ENCODE peak calls at places on chromosomes 12 and 14, in ten cellular contexts. F, Y, Q, M, I, J, G, W, D and S are unnamed samples.
A peak's percentile ranks its signal among the peaks of the same experiment; 100 is the strongest.

GRCh38 chr14:50658203-50658602 is 9.9 kb downstream of the SAV1 start:
- DNase-seq in F (no peak), Y (no peak), Q (no peak), M (no peak), I (no peak), J (no peak), G (no peak), W (no peak), D (peak; percentile 72), S (no peak)

GRCh38 chr14:36052063-36052462 is 124.5 kb downstream of the PTCSC3 start:
- DNase-seq in F (no peak), Y (no peak), Q (no peak), M (no peak), I (no peak), J (no peak), G (no peak), W (no peak), D (no peak), S (no peak)

GRCh38 chr14:72237722-72238666 is 305.8 kb downstream of the RGS6 start:
- DNase-seq in F (no peak), Y (no peak), Q (no peak), M (no peak), I (no peak), J (no peak), G (no peak), W (no peak), D (no peak), S (no peak)

GRCh38 chr14:103058209-103059055 is 1.1 kb upstream of the CDC42BPB start:
- DNase-seq in F (no peak), Y (peak; percentile 74), Q (no peak), M (peak; percentile 30), I (no peak), J (no peak), G (no peak), W (no peak), D (peak; percentile 8), S (peak; percentile 42)

GRCh38 chr12:67052981-67053380 is 216.2 kb upstream of the CAND1 start:
- DNase-seq in F (no peak), Y (no peak), Q (no peak), M (no peak), I (no peak), J (no peak), G (no peak), W (no peak), D (no peak), S (no peak)

GRCh38 chr12:40692617-40693502 is 621 bp downstream of the CNTN1 start:
- DNase-seq in F (no peak), Y (peak; percentile 65), Q (no peak), M (peak; percentile 52), I (no peak), J (no peak), G (no peak), W (peak; percentile 65), D (no peak), S (peak; percentile 46)

GRCh38 chr12:131830335-131831020 is 2.3 kb downstream of the MMP17 start:
- DNase-seq in F (no peak), Y (peak; percentile 92), Q (peak; percentile 71), M (peak; percentile 87), I (no peak), J (peak; percentile 68), G (peak; percentile 40), W (peak; percentile 86), D (peak; percentile 77), S (peak; percentile 86)

GRCh38 chr14:50002926-50003212 is 110.0 kb downstream of the ARF6 start:
- DNase-seq in F (no peak), Y (no peak), Q (no peak), M (no peak), I (no peak), J (no peak), G (no peak), W (no peak), D (no peak), S (no peak)

GRCh38 chr12:54870617-54871016 is 16.3 kb downstream of the MUCL1 start:
- DNase-seq in F (no peak), Y (no peak), Q (no peak), M (no peak), I (no peak), J (no peak), G (no peak), W (peak; percentile 13), D (no peak), S (no peak)

GRCh38 chr12:123034865-123035264 is 54.4 kb downstream of the ARL6IP4 start:
- DNase-seq in F (no peak), Y (no peak), Q (no peak), M (no peak), I (no peak), J (no peak), G (peak; percentile 42), W (peak; percentile 48), D (peak; percentile 82), S (no peak)

GRCh38 chr14:32109676-32110075 is 32.6 kb downstream of the ARHGAP5 start:
- DNase-seq in F (no peak), Y (no peak), Q (no peak), M (no peak), I (no peak), J (peak; percentile 54), G (peak; percentile 40), W (no peak), D (peak; percentile 86), S (no peak)

GRCh38 chr14:104425171-104425681 is 154.3 kb upstream of the C14orf180 start:
- DNase-seq in F (no peak), Y (peak; percentile 53), Q (no peak), M (peak; percentile 23), I (no peak), J (no peak), G (no peak), W (no peak), D (no peak), S (no peak)

GRCh38 chr12:92138626-92139025 is 7.0 kb downstream of the BTG1 start:
- DNase-seq in F (no peak), Y (no peak), Q (no peak), M (no peak), I (no peak), J (no peak), G (no peak), W (no peak), D (no peak), S (no peak)

GRCh38 chr12:92139634-92140555 is 5.8 kb downstream of the BTG1 start:
- DNase-seq in F (no peak), Y (no peak), Q (no peak), M (no peak), I (no peak), J (no peak), G (no peak), W (no peak), D (peak; percentile 59), S (no peak)

GRCh38 chr12:92136021-92136735 is 9.5 kb downstream of the BTG1 start:
- DNase-seq in F (no peak), Y (no peak), Q (no peak), M (no peak), I (no peak), J (no peak), G (no peak), W (no peak), D (no peak), S (no peak)

GRCh38 chr12:92136883-92137582 is 8.6 kb downstream of the BTG1 start:
- DNase-seq in F (no peak), Y (no peak), Q (no peak), M (no peak), I (no peak), J (peak; percentile 82), G (peak; percentile 62), W (peak; percentile 69), D (peak; percentile 97), S (no peak)

DNA sequence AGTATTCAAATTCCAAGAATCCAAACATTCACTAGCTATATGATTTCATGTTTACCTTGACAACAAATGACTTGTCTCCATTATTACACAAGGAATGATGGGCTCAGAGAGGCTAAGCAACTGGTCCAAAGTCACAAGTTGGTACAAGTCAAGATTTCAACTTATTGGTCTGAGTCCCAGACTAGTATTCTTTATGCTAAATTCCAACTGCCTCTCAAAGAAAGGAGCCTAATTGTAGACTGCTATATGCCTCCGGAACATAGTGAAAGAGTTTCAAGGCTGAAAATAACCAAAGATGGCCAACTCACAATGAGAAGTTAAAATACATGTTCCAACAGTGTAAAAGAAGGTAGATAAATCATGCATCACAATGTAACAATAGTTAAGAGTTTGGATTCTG is 7.5 kb downstream of the BTG1 start:
- DNase-seq in F (no peak), Y (no peak), Q (no peak), M (no peak), I (no peak), J (no peak), G (no peak), W (no peak), D (no peak), S (no peak)
- TF ChIP-seq CTCF in F (no peak), Y (no peak), Q (no peak), M (no peak), I (no peak), J (no peak), G (no peak), W (no peak), D (no peak), S (no peak)

GRCh38 chr14:99393059-99393655 is 87.5 kb downstream of the SETD3 start:
- DNase-seq in F (no peak), Y (no peak), Q (no peak), M (no peak), I (no peak), J (no peak), G (no peak), W (peak; percentile 56), D (peak; percentile 31), S (peak; percentile 68)
- TF ChIP-seq CTCF in F (peak; percentile 44), Y (peak; percentile 50), Q (peak; percentile 31), M (no peak), I (peak; percentile 45), J (peak; percentile 80), G (peak; percentile 80), W (peak; percentile 78), D (peak; percentile 57), S (peak; percentile 74)

DNA sequence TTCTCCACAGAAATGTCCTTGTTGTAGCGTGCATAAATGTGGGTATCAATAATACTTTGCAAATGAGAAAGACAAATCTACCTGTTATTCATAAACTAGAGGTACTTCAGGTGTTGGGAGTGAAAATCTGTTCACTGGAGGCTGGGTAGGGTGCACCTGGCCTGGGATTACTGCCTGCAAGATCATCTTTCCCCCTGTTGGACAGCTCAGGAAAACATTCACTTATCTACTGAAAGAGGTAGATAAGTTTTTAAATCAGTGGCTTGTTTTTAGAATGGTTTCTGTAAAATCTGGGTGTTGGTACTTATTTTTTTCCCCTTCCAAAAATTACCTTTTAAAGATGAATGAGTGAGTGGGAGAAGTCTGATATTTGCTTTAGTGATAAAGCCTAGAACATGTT is 95.6 kb downstream of the DIP2B start:
- DNase-seq in F (no peak), Y (no peak), Q (no peak), M (no peak), I (no peak), J (no peak), G (no peak), W (no peak), D (no peak), S (no peak)
- TF ChIP-seq CTCF in F (no peak), Y (no peak), Q (no peak), M (no peak), I (no peak), J (no peak), G (no peak), W (no peak), D (no peak), S (no peak)

GRCh38 chr12:47079365-47079893 is at the start of gene PCED1B:
- DNase-seq in F (no peak), Y (peak; percentile 91), Q (peak; percentile 82), M (peak; percentile 84), I (peak; percentile 58), J (no peak), G (no peak), W (peak; percentile 76), D (peak; percentile 72), S (peak; percentile 59)
- TF ChIP-seq CTCF in F (peak; percentile 19), Y (no peak), Q (no peak), M (no peak), I (no peak), J (peak; percentile 54), G (peak; percentile 45), W (no peak), D (peak; percentile 57), S (no peak)